ENCODE peak calls at places on chromosomes 7 and 10, in six cellular contexts. E, O, K, U, H and N are unnamed samples.

GRCh38 chr10:1737222-1738061 is at the start of gene ADARB2:
- DNase-seq in H (no peak), K (peak), U (no peak), O (no peak), E (no peak), N (no peak)

GRCh38 chr10:76738991-76739390 is 898.6 kb downstream of the KCNMA1 start:
- DNase-seq in K (no peak), O (no peak), H (no peak), E (no peak), U (no peak), N (no peak)

GRCh38 chr7:30348083-30348560 is 63.7 kb downstream of the ZNRF2 start:
- DNase-seq in H (no peak), E (no peak), K (no peak), O (no peak), U (peak), N (no peak)

GRCh38 chr7:115097175-115097671 is 175.3 kb downstream of the MDFIC start:
- DNase-seq in H (no peak), E (no peak), K (no peak), O (no peak), U (peak), N (no peak)

GRCh38 chr7:5359344-5359743 is 64.3 kb downstream of the TNRC18 start:
- DNase-seq in U (no peak), E (no peak), K (no peak), O (no peak), H (no peak), N (no peak)

GRCh38 chr10:86824151-86824550 is 67.7 kb downstream of the BMPR1A start:
- DNase-seq in K (no peak), E (no peak), H (no peak), U (no peak), O (no peak), N (no peak)

GRCh38 chr10:26448706-26449435 is 10.7 kb downstream of the APBB1IP start:
- DNase-seq in H (no peak), E (no peak), K (no peak), O (no peak), U (no peak), N (no peak)

GRCh38 chr10:46234026-46234425 is 52.8 kb upstream of the ANTXRL start:
- DNase-seq in O (peak), E (no peak), H (no peak), K (no peak), U (no peak), N (no peak)

GRCh38 chr7:157428554-157428945 is 91.7 kb downstream of the DNAJB6 start:
- DNase-seq in O (no peak), U (no peak), E (no peak), H (peak), K (no peak), N (no peak)

GRCh38 chr7:75599244-75599771 is 107.2 kb downstream of the SPDYE5 start:
- DNase-seq in U (no peak), E (no peak), K (peak), H (no peak), O (no peak), N (no peak)

GRCh38 chr7:131011976-131012375 is 278.0 kb upstream of the KLF14 start:
- DNase-seq in O (no peak), E (no peak), K (no peak), U (peak), H (no peak), N (no peak)

GRCh38 chr10:4848341-4849041 is 22.5 kb downstream of the AKR1E2 start:
- DNase-seq in O (no peak), U (no peak), E (no peak), H (no peak), K (no peak), N (no peak)

GRCh38 chr10:118339096-118339495 is 3.0 kb downstream of the FAM204A start:
- DNase-seq in U (no peak), E (peak), O (no peak), K (no peak), H (peak), N (no peak)

GRCh38 chr10:97065686-97066679 is 119.8 kb downstream of the SLIT1 start:
- DNase-seq in E (no peak), H (no peak), O (no peak), K (no peak), U (no peak), N (no peak)

GRCh38 chr10:43230101-43230908 is 36.6 kb downstream of the RASGEF1A start:
- DNase-seq in O (peak), U (no peak), K (peak), E (no peak), H (peak), N (peak)
- TF ChIP-seq CTCF in O (no peak), U (no peak), K (no peak), E (no peak), H (no peak), N (no peak)

GRCh38 chr10:128633864-128634541 is 507.8 kb upstream of the MKI67 start:
- DNase-seq in H (no peak), E (no peak), K (no peak), U (no peak), O (no peak), N (no peak)
- TF ChIP-seq CTCF in H (peak), E (no peak), K (peak), U (no peak), O (peak), N (peak)

DNA sequence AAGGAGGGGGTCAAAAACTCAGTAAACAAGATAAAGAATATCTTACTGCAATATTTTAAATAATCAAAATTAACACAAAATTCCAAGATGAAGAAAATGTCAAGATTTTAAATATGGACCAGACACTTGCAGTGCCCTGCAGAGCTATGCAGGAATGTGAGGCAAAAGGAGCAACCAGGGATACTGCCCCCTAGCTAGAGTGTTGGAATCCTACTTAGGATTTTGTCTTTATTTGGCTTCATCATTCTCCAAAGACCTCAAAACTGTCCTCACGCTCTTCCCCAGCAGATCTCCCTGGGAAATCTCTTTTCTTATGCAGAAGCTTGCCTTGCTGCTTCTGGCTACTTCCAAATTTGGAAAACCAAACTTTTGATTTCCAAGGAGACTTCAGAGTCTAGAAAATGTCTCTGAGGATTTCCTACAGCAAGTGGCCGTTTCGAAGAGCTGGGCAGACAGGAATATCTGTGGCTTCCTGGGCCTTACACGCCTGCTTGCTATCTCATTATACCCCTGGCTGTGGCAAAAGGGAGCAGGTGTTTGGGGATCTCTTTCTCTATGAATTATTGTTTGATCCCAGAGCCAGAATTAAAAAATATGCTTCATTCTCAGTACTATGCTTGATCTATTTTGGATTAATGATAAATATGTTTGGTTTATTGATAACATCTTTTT is 232.2 kb upstream of the BMPER start:
- DNase-seq in O (no peak), K (no peak), U (no peak), H (no peak), E (no peak), N (no peak)
- TF ChIP-seq CTCF in O (no peak), K (no peak), U (peak), H (no peak), E (no peak), N (peak)

GRCh38 chr7:83365746-83366145 is 203.1 kb upstream of the PCLO start:
- DNase-seq in H (no peak), K (no peak), U (no peak), E (no peak), O (no peak), N (no peak)
- TF ChIP-seq CTCF in H (no peak), K (no peak), U (peak), E (no peak), O (peak), N (peak)

GRCh38 chr10:59805043-59805442 is 51.8 kb upstream of the MRLN start:
- DNase-seq in K (peak), O (peak), E (no peak), U (no peak), H (no peak), N (no peak)
- TF ChIP-seq CTCF in K (peak), O (peak), E (peak), U (peak), H (peak), N (peak)

DNA sequence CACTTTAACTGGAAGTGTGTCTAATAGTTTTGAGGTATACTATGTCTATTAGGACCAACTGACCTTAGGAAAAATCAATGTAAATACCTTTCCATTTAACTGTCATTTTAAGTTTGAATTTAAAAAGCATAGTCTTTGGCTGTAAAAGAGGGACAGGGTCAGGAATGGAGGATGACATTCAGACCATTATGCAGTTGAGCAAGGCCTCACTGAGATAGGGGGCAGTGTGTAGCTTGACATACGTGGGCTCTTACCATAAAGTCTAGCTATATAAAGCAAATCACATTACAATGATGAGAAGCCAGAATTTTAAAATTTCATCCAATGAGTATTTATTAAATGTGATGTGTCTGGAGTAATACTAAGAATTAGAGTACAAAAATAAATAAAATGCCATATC is 17.9 kb downstream of the PALS2 start:
- DNase-seq in E (no peak), U (no peak), K (no peak), O (no peak), H (no peak), N (no peak)
- TF ChIP-seq CTCF in E (no peak), U (no peak), K (no peak), O (no peak), H (no peak), N (peak)

GRCh38 chr7:100475549-100475948 is 3.5 kb downstream of the TSC22D4 start:
- DNase-seq in K (peak), U (no peak), O (no peak), H (peak), E (no peak), N (no peak)

GRCh38 chr7:100472854-100473499 is 6.0 kb downstream of the TSC22D4 start:
- DNase-seq in H (peak), O (no peak), U (no peak), E (no peak), K (no peak), N (no peak)

GRCh38 chr7:100471021-100471420 is 7.0 kb upstream of the SPACDR start:
- DNase-seq in K (no peak), U (no peak), E (no peak), O (no peak), H (no peak), N (no peak)

GRCh38 chr7:100469227-100470044 is 5.4 kb upstream of the SPACDR start:
- DNase-seq in E (peak), U (no peak), H (peak), O (peak), K (peak), N (no peak)

DNA sequence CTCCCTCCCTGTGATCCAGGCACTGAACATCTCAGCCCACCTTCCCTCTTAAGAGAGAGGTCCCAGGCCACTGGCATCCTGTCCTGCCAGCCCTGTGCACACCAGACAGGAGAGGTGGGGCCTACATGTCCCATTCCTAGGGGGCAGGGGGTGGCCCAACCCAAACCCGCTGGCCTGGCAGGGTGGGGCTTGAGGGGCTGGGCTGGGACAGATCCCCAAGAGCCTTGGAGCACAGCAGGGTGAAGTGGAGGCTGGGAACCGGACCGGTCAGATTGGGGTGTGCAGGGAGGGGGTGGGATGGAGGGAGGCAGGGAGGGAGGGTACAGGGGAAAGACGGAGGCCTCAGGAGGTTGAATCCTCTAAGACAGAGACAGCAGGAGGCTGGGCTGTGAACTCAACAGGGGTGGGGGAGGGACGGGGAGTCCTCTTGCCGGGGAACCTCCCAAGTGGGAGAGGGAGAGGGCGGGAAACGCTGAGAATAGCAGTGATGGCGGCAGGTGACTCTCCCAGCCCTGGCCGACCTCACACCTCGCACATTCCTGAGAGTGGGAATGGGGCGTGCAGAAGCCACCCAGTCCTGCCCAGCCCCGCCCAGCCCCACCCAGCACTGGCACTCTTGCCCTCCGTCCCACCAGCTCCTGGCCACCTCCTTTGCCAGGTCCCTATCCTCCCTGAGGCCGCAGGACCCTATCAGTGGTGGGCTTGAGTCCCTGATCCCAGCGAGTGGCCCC is 6.7 kb downstream of the TSC22D4 start:
- DNase-seq in E (no peak), H (no peak), O (no peak), U (no peak), K (no peak), N (no peak)
- TF ChIP-seq CTCF in E (no peak), H (no peak), O (no peak), U (no peak), K (no peak), N (no peak)